ENCODE peak calls at places on chromosomes 5 and 9, in four cellular contexts. N, W, S and B are unnamed samples.

GRCh38 chr9:125544988-125545651 is 161.9 kb downstream of the MAPKAP1 start:
- DNase-seq in N (no peak), W (no peak), S (peak; percentile 82), B (no peak)

GRCh38 chr5:68891718-68892117 is 202.1 kb upstream of the SLC30A5 start:
- DNase-seq in N (no peak), W (peak; percentile 61), S (no peak), B (no peak)

GRCh38 chr9:93634311-93635185 is 58.2 kb downstream of the PHF2 start:
- DNase-seq in N (no peak), W (no peak), S (no peak), B (peak; percentile 35)

GRCh38 chr9:12846035-12846434 is 71.2 kb downstream of the LURAP1L start:
- DNase-seq in N (no peak), W (no peak), S (peak; percentile 82), B (no peak)

GRCh38 chr5:139764250-139764791 is 31.3 kb upstream of the PSD2 start:
- DNase-seq in N (no peak), W (no peak), S (peak; percentile 46), B (peak; percentile 81)

GRCh38 chr9:83959061-83959460 is 21.0 kb downstream of the HNRNPK start:
- DNase-seq in N (no peak), W (no peak), S (peak; percentile 73), B (no peak)

GRCh38 chr5:126543660-126544059 is 51.4 kb downstream of the ALDH7A1 start:
- DNase-seq in N (no peak), W (no peak), S (no peak), B (no peak)

GRCh38 chr5:1002836-1003235 is 5.8 kb upstream of the NKD2 start:
- DNase-seq in N (no peak), W (no peak), S (no peak), B (peak; percentile 27)

GRCh38 chr5:37190592-37190991 is 58.6 kb downstream of the CPLANE1 start:
- DNase-seq in N (no peak), W (no peak), S (no peak), B (no peak)

GRCh38 chr5:125612356-125613149 is 810.7 kb upstream of the GRAMD2B start:
- DNase-seq in N (no peak), W (no peak), S (no peak), B (no peak)

GRCh38 chr9:93676310-93677054 is 100.1 kb downstream of the PHF2 start:
- DNase-seq in N (no peak), W (no peak), S (no peak), B (peak; percentile 26)

GRCh38 chr5:59051938-59052337 is 469.1 kb downstream of the RAB3C start:
- DNase-seq in N (no peak), W (no peak), S (no peak), B (no peak)

GRCh38 chr5:144189800-144190429 is 19.2 kb downstream of the KCTD16 start:
- DNase-seq in N (peak; percentile 11), W (peak; percentile 72), S (peak; percentile 84), B (no peak)

GRCh38 chr9:134623408-134624066 is 18.1 kb upstream of the COL5A1 start:
- DNase-seq in N (no peak), W (no peak), S (peak; percentile 93), B (peak; percentile 41)

GRCh38 chr9:132622144-132622543 is 39.7 kb downstream of the BARHL1 start:
- DNase-seq in N (peak; percentile 28), W (no peak), S (peak; percentile 5), B (no peak)

GRCh38 chr9:12903316-12903715 is 128.5 kb downstream of the LURAP1L start:
- DNase-seq in N (no peak), W (no peak), S (no peak), B (no peak)

GRCh38 chr5:139118804-139119203 is 79.4 kb downstream of the SIL1 start:
- DNase-seq in N (no peak), W (no peak), S (no peak), B (no peak)

GRCh38 chr5:159170021-159170420 is 39.3 kb downstream of the RNF145 start:
- DNase-seq in N (no peak), W (no peak), S (no peak), B (no peak)

GRCh38 chr9:136237486-136238341 is 7.9 kb downstream of the QSOX2 start:
- DNase-seq in N (no peak), W (no peak), S (no peak), B (no peak)

GRCh38 chr5:154985126-154985525 is 28.4 kb upstream of the KIF4B start:
- DNase-seq in N (no peak), W (no peak), S (no peak), B (no peak)

GRCh38 chr5:77846422-77847128 is 70.4 kb upstream of the TBCA start:
- DNase-seq in N (no peak), W (no peak), S (no peak), B (peak; percentile 69)

GRCh38 chr5:110824936-110825441 is 86.2 kb downstream of the SLC25A46 start:
- DNase-seq in N (no peak), W (no peak), S (no peak), B (no peak)

GRCh38 chr9:135358161-135358940 is 121.2 kb upstream of the PPP1R26 start:
- DNase-seq in N (no peak), W (no peak), S (no peak), B (no peak)

GRCh38 chr5:121746763-121747162 is 104.9 kb upstream of the FTMT start:
- DNase-seq in N (no peak), W (no peak), S (no peak), B (no peak)

GRCh38 chr5:121745407-121745806 is 106.3 kb upstream of the FTMT start:
- DNase-seq in N (no peak), W (no peak), S (no peak), B (no peak)

GRCh38 chr5:121748690-121749089 is 103.0 kb upstream of the FTMT start:
- DNase-seq in N (no peak), W (no peak), S (no peak), B (peak; percentile 39)

GRCh38 chr5:121741156-121741555 is 110.5 kb upstream of the FTMT start:
- DNase-seq in N (no peak), W (peak; percentile 77), S (no peak), B (no peak)

GRCh38 chr5:121744577-121744976 is 107.1 kb upstream of the FTMT start:
- DNase-seq in N (no peak), W (no peak), S (no peak), B (no peak)
- H3K36me3 ChIP-seq in N (no peaks in the 10 kb centered on the region), W (no peaks in the 10 kb centered on the region), S (no peaks in the 10 kb centered on the region), B (no peaks in the 10 kb centered on the region)

GRCh38 chr5:172351240-172351778 is 67.7 kb upstream of the UBTD2 start:
- DNase-seq in N (no peak), W (no peak), S (no peak), B (no peak)
- H3K36me3 ChIP-seq in N (no peaks in the 10 kb centered on the region), W (no peaks in the 10 kb centered on the region), S (peaks cover 30% of the 10 kb centered on the region), B (peaks cover 86% of the 10 kb centered on the region)

GRCh38 chr5:150376799-150377771 is 19.6 kb downstream of the TCOF1 start:
- DNase-seq in N (no peak), W (no peak), S (peak; percentile 89), B (no peak)
- H3K36me3 ChIP-seq in N (peaks cover 48% of the 10 kb centered on the region), W (peaks cover 13% of the 10 kb centered on the region), S (peaks cover 31% of the 10 kb centered on the region), B (peaks cover 91% of the 10 kb centered on the region)

GRCh38 chr5:135373747-135374515 is 25.1 kb downstream of the MACROH2A1 start:
- DNase-seq in N (no peak), W (no peak), S (peak; percentile 44), B (no peak)
- H3K36me3 ChIP-seq in N (peaks cover 49% of the 10 kb centered on the region), W (peaks cover 29% of the 10 kb centered on the region), S (peaks cover 19% of the 10 kb centered on the region), B (peaks cover 97% of the 10 kb centered on the region)

GRCh38 chr9:115046786-115047185 is 71.2 kb downstream of the TNC start:
- DNase-seq in N (no peak), W (no peak), S (no peak), B (no peak)

GRCh38 chr9:115039686-115040085 is 78.3 kb downstream of the TNC start:
- DNase-seq in N (no peak), W (no peak), S (no peak), B (no peak)

GRCh38 chr9:115046199-115046598 is 71.8 kb downstream of the TNC start:
- DNase-seq in N (no peak), W (no peak), S (no peak), B (no peak)

GRCh38 chr9:115042781-115043509 is 75.0 kb downstream of the TNC start:
- DNase-seq in N (peak; percentile 28), W (peak; percentile 9), S (peak; percentile 52), B (no peak)

DNA sequence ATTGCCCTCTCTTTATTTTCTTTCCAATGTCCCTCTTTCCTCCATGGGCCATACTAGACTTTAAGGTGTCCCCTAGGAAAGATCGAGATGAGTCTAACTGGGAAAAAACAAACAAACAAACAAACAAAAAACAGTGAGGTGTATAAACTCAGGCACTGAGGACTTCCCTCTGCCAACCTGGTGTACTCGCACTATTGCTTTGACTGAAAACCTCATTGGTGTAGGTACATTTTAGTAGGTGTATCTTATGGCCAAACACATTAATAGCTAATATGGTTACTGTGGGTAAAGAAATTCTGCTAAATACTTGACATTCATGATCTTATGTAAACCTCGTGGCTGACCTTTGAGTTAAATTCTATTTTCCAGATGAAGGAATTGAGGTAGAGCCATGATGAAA is 74.3 kb downstream of the TNC start:
- DNase-seq in N (no peak), W (no peak), S (no peak), B (no peak)
- H3K36me3 ChIP-seq in N (no peaks in the 10 kb centered on the region), W (no peaks in the 10 kb centered on the region), S (peaks cover 36% of the 10 kb centered on the region), B (peaks cover 55% of the 10 kb centered on the region)

GRCh38 chr5:14492341-14492964 is 89.1 kb upstream of the OTULINL start:
- DNase-seq in N (no peak), W (no peak), S (no peak), B (no peak)

GRCh38 chr5:14502291-14502690 is 79.3 kb upstream of the OTULINL start:
- DNase-seq in N (no peak), W (no peak), S (no peak), B (no peak)

GRCh38 chr5:14491505-14491904 is 90.1 kb upstream of the OTULINL start:
- DNase-seq in N (no peak), W (no peak), S (peak; percentile 82), B (no peak)

GRCh38 chr5:14501353-14502162 is 80.0 kb upstream of the OTULINL start:
- DNase-seq in N (no peak), W (no peak), S (peak; percentile 63), B (peak; percentile 39)

DNA sequence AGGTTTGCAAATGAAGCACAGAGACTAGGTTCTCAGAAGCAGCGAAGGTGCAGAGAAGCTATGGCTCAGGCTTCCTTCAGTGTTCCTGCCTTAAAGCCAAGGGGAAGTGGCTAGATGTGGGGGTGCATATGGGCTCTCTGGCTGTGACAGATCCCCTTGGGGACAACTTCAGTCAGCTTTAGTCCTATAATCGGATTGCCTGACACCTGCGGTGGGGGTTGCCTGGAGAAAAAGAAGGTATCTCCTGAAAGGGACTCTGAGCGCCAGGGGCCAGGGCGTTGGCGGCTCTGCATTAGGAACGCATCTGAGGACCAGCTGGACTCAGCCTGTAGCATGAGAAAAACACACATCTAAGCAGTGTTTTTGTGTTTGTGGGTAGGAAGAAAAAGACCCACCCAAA is 84.3 kb upstream of the OTULINL start:
- DNase-seq in N (no peak), W (no peak), S (no peak), B (no peak)
- H3K36me3 ChIP-seq in N (peaks cover 56% of the 10 kb centered on the region), W (no peaks in the 10 kb centered on the region), S (peaks cover 94% of the 10 kb centered on the region), B (peaks cover 68% of the 10 kb centered on the region)

GRCh38 chr5:14669975-14670374 is 5.5 kb downstream of the OTULIN start:
- DNase-seq in N (peak; percentile 88), W (no peak), S (peak; percentile 59), B (no peak)
- H3K36me3 ChIP-seq in N (no peaks in the 10 kb centered on the region), W (no peaks in the 10 kb centered on the region), S (no peaks in the 10 kb centered on the region), B (no peaks in the 10 kb centered on the region)